ENCODE peak calls at places on chromosomes 2 and 18, in four cellular contexts. V is GM12878, H is HepG2, D is K562. G is an unnamed sample. For H4K20me1 and H3K4me1, the result is how much of the 10 kb centered on the place peaks cover.

GRCh38 chr2:70248810-70249438 is 496 bp upstream of the TIA1 start:
- DNase-seq in V (no peak), H (peak), D (peak), G (peak)

GRCh38 chr2:236286866-236287545 is 22.8 kb upstream of the ASB18 start:
- DNase-seq in V (no peak), H (no peak), D (no peak), G (no peak)

GRCh38 chr2:30366199-30366691 is 80.8 kb upstream of the LCLAT1 start:
- DNase-seq in V (no peak), H (no peak), D (no peak), G (no peak)

GRCh38 chr18:54224379-54225014 is at the start of gene MBD2:
- DNase-seq in V (peak), H (peak), D (peak), G (peak)

GRCh38 chr2:200129756-200130462 is 174.5 kb downstream of the MAIP1 start:
- DNase-seq in V (no peak), H (no peak), D (no peak), G (no peak)

GRCh38 chr18:33720133-33720532 is 142.1 kb downstream of the ASXL3 start:
- DNase-seq in V (no peak), H (no peak), D (no peak), G (no peak)

GRCh38 chr2:157840568-157841156 is 35.5 kb downstream of the ACVR1 start:
- DNase-seq in V (no peak), H (peak), D (peak), G (no peak)

GRCh38 chr2:200274116-200275075 is 32.1 kb upstream of the SPATS2L start:
- DNase-seq in V (peak), H (peak), D (no peak), G (peak)

GRCh38 chr18:3397786-3398185 is 52.2 kb upstream of the TGIF1 start:
- DNase-seq in V (no peak), H (no peak), D (no peak), G (no peak)

GRCh38 chr2:112749755-112750559 is 14.5 kb downstream of the CKAP2L start:
- DNase-seq in V (no peak), H (peak), D (peak), G (peak)

GRCh38 chr2:3107567-3107966 is 270.1 kb downstream of the EIPR1 start:
- DNase-seq in V (no peak), H (no peak), D (no peak), G (peak)

GRCh38 chr2:31828891-31829290 is 181.9 kb downstream of the MEMO1 start:
- DNase-seq in V (no peak), H (no peak), D (no peak), G (no peak)

GRCh38 chr2:228602277-228602676 is 420.8 kb upstream of the SPHKAP start:
- DNase-seq in V (no peak), H (no peak), D (no peak), G (no peak)

GRCh38 chr18:6022840-6023239 is 127.5 kb upstream of the TMEM200C start:
- DNase-seq in V (no peak), H (no peak), D (no peak), G (peak)

GRCh38 chr2:165016772-165017411 is 61.6 kb upstream of the SLC38A11 start:
- DNase-seq in V (no peak), H (peak), D (peak), G (peak)

GRCh38 chr2:11073791-11074190 is 81.5 kb upstream of the SLC66A3 start:
- DNase-seq in V (no peak), H (no peak), D (no peak), G (no peak)

DNA sequence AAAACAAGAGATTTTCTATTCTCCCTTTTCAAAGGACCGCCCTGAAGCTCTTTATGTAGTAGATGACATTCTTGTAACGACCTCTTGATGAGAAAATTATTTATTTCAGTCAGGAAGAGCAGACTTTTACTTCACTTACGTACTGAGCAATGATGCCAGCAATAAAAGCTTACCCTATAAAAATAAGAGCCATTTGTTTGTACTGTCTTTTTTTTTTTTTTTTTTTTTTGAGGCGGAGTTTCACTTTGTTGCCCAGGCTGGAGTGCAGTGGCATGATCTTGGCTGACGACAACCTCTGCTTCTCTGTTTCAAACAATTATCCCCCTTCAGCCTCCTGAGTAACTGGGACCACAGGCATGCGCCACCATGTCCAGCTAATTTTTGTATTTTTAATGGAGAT is 39.2 kb downstream of the CRIM1 start:
- DNase-seq in V (no peak), H (no peak), D (no peak), G (no peak)
- TF ChIP-seq JUNB in V (no peak), H (no peak), D (no peak), G (no peak)

GRCh38 chr18:48612917-48613316 is 74.1 kb downstream of the CTIF start:
- DNase-seq in V (no peak), H (no peak), D (no peak), G (no peak)

GRCh38 chr18:48614005-48614404 is 75.2 kb downstream of the CTIF start:
- DNase-seq in V (no peak), H (no peak), D (no peak), G (no peak)

GRCh38 chr18:48612511-48612910 is 73.7 kb downstream of the CTIF start:
- DNase-seq in V (no peak), H (no peak), D (no peak), G (no peak)

GRCh38 chr18:48611785-48612480 is 73.1 kb downstream of the CTIF start:
- DNase-seq in V (no peak), H (peak), D (no peak), G (no peak)

GRCh38 chr18:48613589-48613988 is 74.8 kb downstream of the CTIF start:
- DNase-seq in V (no peak), H (no peak), D (no peak), G (peak)
- H4K20me1 ChIP-seq in V (under half), H (under half), D (under half), G (under half)

GRCh38 chr2:73984922-73985317 is 210 bp downstream of the TET3 start:
- DNase-seq in V (no peak), H (peak), D (peak), G (peak)

GRCh38 chr2:73984203-73984921 is at the start of gene TET3:
- DNase-seq in V (no peak), H (no peak), D (peak), G (peak)

GRCh38 chr2:73987109-73987947 is 2.6 kb downstream of the TET3 start:
- DNase-seq in V (no peak), H (no peak), D (peak), G (peak)

GRCh38 chr2:73985318-73986084 is 791 bp downstream of the TET3 start:
- DNase-seq in V (no peak), H (peak), D (peak), G (peak)

GRCh38 chr2:73986085-73986680 is 1.5 kb downstream of the TET3 start:
- DNase-seq in V (no peak), H (no peak), D (no peak), G (no peak)
- H3K4me1 ChIP-seq in V (under half), H (half or more), D (half or more), G (half or more)

GRCh38 chr2:26018184-26018716 is 15.6 kb upstream of the RAB10 start:
- DNase-seq in V (no peak), H (peak), D (peak), G (peak)
- TF ChIP-seq JUNB in V (no peak), H (no peak), D (no peak), G (no peak)

DNA sequence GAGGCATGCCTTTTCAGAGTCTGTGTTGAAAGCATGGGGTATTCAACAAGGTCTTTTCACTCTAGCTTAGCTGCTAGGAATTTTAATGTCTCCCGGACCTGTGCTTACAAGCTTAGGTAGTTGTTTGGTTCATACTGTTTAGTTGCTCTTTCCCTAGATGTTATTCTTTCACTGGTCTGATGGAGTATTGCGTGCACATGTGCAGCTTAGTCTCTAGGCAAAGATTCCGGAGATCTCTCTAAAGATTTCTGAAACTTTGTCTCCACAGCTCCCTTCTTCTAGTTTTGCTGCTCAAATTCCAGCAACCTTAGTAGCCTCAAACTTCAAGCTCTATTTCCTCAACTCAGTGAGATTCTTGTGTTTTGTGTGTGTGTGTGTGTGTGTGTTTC is 197.9 kb downstream of the MCFD2 start:
- DNase-seq in V (no peak), H (no peak), D (no peak), G (peak)
- H4K20me1 ChIP-seq in V (under half), H (under half), D (under half), G (under half)

DNA sequence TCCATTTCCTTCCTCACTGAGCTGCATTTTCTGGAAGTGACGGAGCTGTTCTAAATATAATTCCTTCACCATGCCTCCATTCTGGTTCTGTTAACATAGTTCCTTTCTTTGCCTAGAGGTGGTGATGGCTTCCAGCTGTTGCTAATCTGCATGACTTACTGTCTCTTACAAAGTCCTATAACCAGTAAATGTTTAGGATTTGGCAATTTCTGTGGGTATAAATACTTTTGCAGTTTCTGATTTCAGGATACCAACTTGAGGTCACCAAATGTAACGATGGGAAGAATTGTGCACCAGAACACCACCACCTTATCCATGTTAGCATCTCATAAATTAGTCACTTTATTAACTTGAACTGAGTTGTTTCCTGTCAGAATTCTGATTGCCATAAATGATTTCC is 101.8 kb upstream of the FN1 start:
- DNase-seq in V (no peak), H (no peak), D (no peak), G (peak)
- H3K4me1 ChIP-seq in V (under half), H (under half), D (under half), G (under half)

DNA sequence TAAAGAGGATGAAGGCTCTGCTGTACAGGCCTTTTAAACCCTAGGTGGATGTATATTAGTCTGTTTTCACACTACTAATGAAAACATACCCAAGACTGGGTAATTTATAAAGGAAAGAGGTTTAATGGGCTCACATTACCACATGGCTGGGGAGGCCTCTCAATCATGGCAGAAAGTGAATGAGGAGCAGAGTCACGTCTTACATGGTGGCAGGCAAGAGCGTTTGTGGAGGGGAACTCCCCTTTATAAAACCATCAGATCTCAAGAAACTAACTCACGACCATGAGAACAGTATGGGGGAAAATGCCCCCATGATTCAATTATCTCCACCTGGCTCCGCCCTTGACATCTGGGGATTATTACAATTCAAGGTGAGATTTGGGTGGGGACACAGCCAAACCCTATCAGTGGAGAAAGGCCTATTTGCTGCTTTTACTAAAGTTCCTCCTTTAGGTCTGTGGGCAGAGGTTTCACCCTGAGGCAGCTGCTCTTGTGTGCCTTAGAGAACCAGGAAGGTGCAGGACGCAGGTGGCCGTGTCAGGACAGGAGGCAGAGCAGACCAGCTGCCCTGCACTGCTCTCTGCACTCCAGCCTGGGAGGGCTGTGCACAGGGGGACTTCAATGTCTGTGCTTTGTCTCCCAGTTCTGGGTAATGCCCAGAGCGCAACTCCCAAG is 178.8 kb upstream of the HDAC4 start:
- DNase-seq in V (no peak), H (no peak), D (no peak), G (no peak)
- TF ChIP-seq JUNB in V (no peak), H (no peak), D (no peak), G (no peak)

G was measured in GM23338.